ENCODE peak calls at places on chromosomes 16 and 17, in eight cellular contexts. One of them, this sample, is unnamed.

GRCh38 chr17:17025621-17026020 is 16.6 kb upstream of the MPRIP start:
- DNase-seq in body of pancreas: peak
- DNase-seq in GM23338: no peak
- DNase-seq in AG09309: no peak
- DNase-seq in tibial artery: no peak
- DNase-seq in AG04449: no peak
- DNase-seq in left ventricle myocardium inferior: no peak
- DNase-seq in AG04450: no peak
- DNase-seq in this sample: no peak

GRCh38 chr17:42891539-42892152 is 9.0 kb upstream of the G6PC1 start:
- DNase-seq in body of pancreas: peak
- DNase-seq in AG09309: no peak
- DNase-seq in AG04450: peak
- DNase-seq in left ventricle myocardium inferior: peak
- DNase-seq in AG04449: no peak
- DNase-seq in GM23338: peak
- DNase-seq in tibial artery: peak
- DNase-seq in this sample: no peak

GRCh38 chr16:1492923-1493745 is at the start of gene TELO2:
- DNase-seq in AG04449: peak
- DNase-seq in AG04450: peak
- DNase-seq in GM23338: peak
- DNase-seq in AG09309: peak
- DNase-seq in left ventricle myocardium inferior: peak
- DNase-seq in body of pancreas: peak
- DNase-seq in tibial artery: peak
- DNase-seq in this sample: peak

GRCh38 chr16:77172964-77173363 is 18.0 kb upstream of the MON1B start:
- DNase-seq in GM23338: no peak
- DNase-seq in AG04449: no peak
- DNase-seq in AG09309: no peak
- DNase-seq in body of pancreas: no peak
- DNase-seq in left ventricle myocardium inferior: no peak
- DNase-seq in tibial artery: no peak
- DNase-seq in AG04450: no peak
- DNase-seq in this sample: no peak

GRCh38 chr17:8048736-8049135 is 9.9 kb downstream of the ALOX15B start:
- DNase-seq in AG04449: no peak
- DNase-seq in AG09309: no peak
- DNase-seq in left ventricle myocardium inferior: no peak
- DNase-seq in AG04450: no peak
- DNase-seq in tibial artery: no peak
- DNase-seq in GM23338: no peak
- DNase-seq in body of pancreas: no peak
- DNase-seq in this sample: no peak

GRCh38 chr17:12634789-12635414 is 30.8 kb upstream of the MYOCD start:
- DNase-seq in AG09309: no peak
- DNase-seq in left ventricle myocardium inferior: no peak
- DNase-seq in AG04450: no peak
- DNase-seq in GM23338: no peak
- DNase-seq in body of pancreas: no peak
- DNase-seq in tibial artery: no peak
- DNase-seq in AG04449: no peak
- DNase-seq in this sample: no peak

GRCh38 chr17:57939797-57940196 is 15.4 kb downstream of the CUEDC1 start:
- DNase-seq in AG04450: no peak
- DNase-seq in GM23338: no peak
- DNase-seq in AG04449: no peak
- DNase-seq in tibial artery: no peak
- DNase-seq in left ventricle myocardium inferior: peak
- DNase-seq in body of pancreas: no peak
- DNase-seq in AG09309: no peak
- DNase-seq in this sample: peak

GRCh38 chr16:50153648-50154368 is 702 bp downstream of the TENT4B start:
- DNase-seq in AG04450: no peak
- DNase-seq in left ventricle myocardium inferior: peak
- DNase-seq in tibial artery: peak
- DNase-seq in AG04449: no peak
- DNase-seq in GM23338: peak
- DNase-seq in body of pancreas: peak
- DNase-seq in AG09309: no peak
- DNase-seq in this sample: no peak

GRCh38 chr17:44249501-44250246 is 18.3 kb downstream of the SLC4A1 start:
- DNase-seq in AG04449: no peak
- DNase-seq in tibial artery: no peak
- DNase-seq in left ventricle myocardium inferior: no peak
- DNase-seq in GM23338: no peak
- DNase-seq in body of pancreas: no peak
- DNase-seq in AG04450: no peak
- DNase-seq in AG09309: no peak
- DNase-seq in this sample: no peak

GRCh38 chr17:1043601-1044251 is 46.8 kb downstream of the TIMM22 start:
- DNase-seq in AG04450: no peak
- DNase-seq in GM23338: peak
- DNase-seq in AG04449: no peak
- DNase-seq in left ventricle myocardium inferior: peak
- DNase-seq in AG09309: no peak
- DNase-seq in tibial artery: peak
- DNase-seq in body of pancreas: no peak
- DNase-seq in this sample: no peak

GRCh38 chr17:47915667-47916242 is 19.7 kb downstream of the SP2 start:
- DNase-seq in left ventricle myocardium inferior: peak
- DNase-seq in AG04450: no peak
- DNase-seq in AG09309: no peak
- DNase-seq in body of pancreas: no peak
- DNase-seq in AG04449: no peak
- DNase-seq in tibial artery: no peak
- DNase-seq in GM23338: no peak
- DNase-seq in this sample: no peak

GRCh38 chr16:74607310-74607966 is 524 bp upstream of the GLG1 start:
- DNase-seq in AG04450: no peak
- DNase-seq in tibial artery: no peak
- DNase-seq in AG09309: no peak
- DNase-seq in AG04449: no peak
- DNase-seq in body of pancreas: no peak
- DNase-seq in GM23338: no peak
- DNase-seq in left ventricle myocardium inferior: no peak
- DNase-seq in this sample: no peak

GRCh38 chr17:67326440-67326839 is 39.9 kb downstream of the PSMD12 start:
- DNase-seq in AG04449: no peak
- DNase-seq in left ventricle myocardium inferior: no peak
- DNase-seq in GM23338: no peak
- DNase-seq in tibial artery: no peak
- DNase-seq in AG04450: no peak
- DNase-seq in body of pancreas: no peak
- DNase-seq in AG09309: no peak
- DNase-seq in this sample: no peak

GRCh38 chr17:9120471-9120870 is 99.2 kb downstream of the NTN1 start:
- DNase-seq in tibial artery: no peak
- DNase-seq in AG04450: no peak
- DNase-seq in left ventricle myocardium inferior: no peak
- DNase-seq in GM23338: peak
- DNase-seq in body of pancreas: no peak
- DNase-seq in AG09309: no peak
- DNase-seq in AG04449: no peak
- DNase-seq in this sample: no peak

GRCh38 chr17:64327201-64327930 is 63.3 kb downstream of the PECAM1 start:
- DNase-seq in left ventricle myocardium inferior: peak
- DNase-seq in AG04450: no peak
- DNase-seq in AG09309: peak
- DNase-seq in tibial artery: no peak
- DNase-seq in AG04449: no peak
- DNase-seq in body of pancreas: no peak
- DNase-seq in GM23338: no peak
- DNase-seq in this sample: peak

GRCh38 chr17:16486373-16487250 is 5.4 kb downstream of the LRRC75A start:
- DNase-seq in AG04449: no peak
- DNase-seq in left ventricle myocardium inferior: peak
- DNase-seq in GM23338: peak
- DNase-seq in tibial artery: peak
- DNase-seq in AG04450: no peak
- DNase-seq in AG09309: peak
- DNase-seq in body of pancreas: peak
- DNase-seq in this sample: peak

GRCh38 chr16:2841606-2842339 is 11.7 kb downstream of the ZG16B start:
- DNase-seq in AG04449: no peak
- DNase-seq in GM23338: no peak
- DNase-seq in tibial artery: peak
- DNase-seq in body of pancreas: no peak
- DNase-seq in AG09309: no peak
- DNase-seq in AG04450: no peak
- DNase-seq in left ventricle myocardium inferior: peak
- DNase-seq in this sample: no peak

GRCh38 chr16:29819506-29819905 is 756 bp upstream of the MVP start:
- DNase-seq in body of pancreas: peak
- DNase-seq in GM23338: no peak
- DNase-seq in AG04450: no peak
- DNase-seq in left ventricle myocardium inferior: no peak
- DNase-seq in AG04449: no peak
- DNase-seq in AG09309: no peak
- DNase-seq in tibial artery: no peak
- DNase-seq in this sample: no peak
- TF ChIP-seq CTCF in body of pancreas: peak
- TF ChIP-seq CTCF in GM23338: peak
- TF ChIP-seq CTCF in AG04450: no peak
- TF ChIP-seq CTCF in left ventricle myocardium inferior: no peak
- TF ChIP-seq CTCF in AG04449: no peak
- TF ChIP-seq CTCF in AG09309: peak
- TF ChIP-seq CTCF in tibial artery: no peak
- TF ChIP-seq CTCF in this sample: no peak

DNA sequence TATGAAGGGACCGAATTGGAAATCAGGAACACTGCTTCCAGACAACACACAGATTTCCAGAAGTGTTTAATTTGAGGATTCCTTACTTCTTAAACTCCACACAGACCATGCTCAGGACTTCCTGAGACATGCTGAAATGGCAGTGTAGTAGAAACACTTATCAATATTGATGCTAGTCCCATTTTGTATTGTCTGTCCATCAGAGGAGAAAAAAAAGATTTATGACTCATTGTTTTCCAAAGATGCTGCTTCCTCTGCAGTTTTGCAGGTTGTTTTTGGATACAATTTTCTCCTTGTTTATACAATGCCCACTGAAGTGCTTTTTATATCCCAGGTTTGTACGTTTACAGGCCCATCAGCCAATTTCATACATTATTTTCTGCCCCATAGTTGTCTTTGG is 68.3 kb upstream of the TANC2 start:
- DNase-seq in AG09309: no peak
- DNase-seq in AG04450: no peak
- DNase-seq in body of pancreas: no peak
- DNase-seq in GM23338: no peak
- DNase-seq in tibial artery: no peak
- DNase-seq in left ventricle myocardium inferior: no peak
- DNase-seq in AG04449: no peak
- DNase-seq in this sample: no peak
- H3K4me3 ChIP-seq in AG09309: no peak
- H3K4me3 ChIP-seq in AG04450: no peak
- H3K4me3 ChIP-seq in body of pancreas: no peak
- H3K4me3 ChIP-seq in GM23338: no peak
- H3K4me3 ChIP-seq in tibial artery: no peak
- H3K4me3 ChIP-seq in left ventricle myocardium inferior: no peak
- H3K4me3 ChIP-seq in AG04449: no peak
- H3K4me3 ChIP-seq in this sample: no peak

GRCh38 chr17:69947027-69947759 is 127.8 kb upstream of the KCNJ16 start:
- DNase-seq in AG09309: no peak
- DNase-seq in GM23338: no peak
- DNase-seq in left ventricle myocardium inferior: no peak
- DNase-seq in body of pancreas: no peak
- DNase-seq in AG04450: no peak
- DNase-seq in tibial artery: no peak
- DNase-seq in AG04449: no peak
- DNase-seq in this sample: no peak

GRCh38 chr17:69948406-69948805 is 126.6 kb upstream of the KCNJ16 start:
- DNase-seq in body of pancreas: no peak
- DNase-seq in AG04449: no peak
- DNase-seq in GM23338: no peak
- DNase-seq in tibial artery: no peak
- DNase-seq in AG09309: no peak
- DNase-seq in AG04450: no peak
- DNase-seq in left ventricle myocardium inferior: no peak
- DNase-seq in this sample: no peak

GRCh38 chr17:69954241-69954933 is 120.6 kb upstream of the KCNJ16 start:
- DNase-seq in body of pancreas: no peak
- DNase-seq in tibial artery: no peak
- DNase-seq in GM23338: no peak
- DNase-seq in left ventricle myocardium inferior: no peak
- DNase-seq in AG04450: no peak
- DNase-seq in AG04449: no peak
- DNase-seq in AG09309: no peak
- DNase-seq in this sample: no peak

GRCh38 chr17:69949931-69950330 is 125.1 kb upstream of the KCNJ16 start:
- DNase-seq in left ventricle myocardium inferior: no peak
- DNase-seq in GM23338: no peak
- DNase-seq in AG04449: no peak
- DNase-seq in body of pancreas: no peak
- DNase-seq in AG09309: peak
- DNase-seq in AG04450: no peak
- DNase-seq in tibial artery: no peak
- DNase-seq in this sample: no peak

GRCh38 chr17:69951058-69951457 is 124.0 kb upstream of the KCNJ16 start:
- DNase-seq in AG04449: no peak
- DNase-seq in tibial artery: no peak
- DNase-seq in body of pancreas: no peak
- DNase-seq in AG09309: no peak
- DNase-seq in AG04450: no peak
- DNase-seq in left ventricle myocardium inferior: no peak
- DNase-seq in GM23338: no peak
- DNase-seq in this sample: no peak
- TF ChIP-seq CTCF in AG04449: no peak
- TF ChIP-seq CTCF in tibial artery: no peak
- TF ChIP-seq CTCF in body of pancreas: no peak
- TF ChIP-seq CTCF in AG09309: no peak
- TF ChIP-seq CTCF in AG04450: no peak
- TF ChIP-seq CTCF in left ventricle myocardium inferior: no peak
- TF ChIP-seq CTCF in GM23338: no peak
- TF ChIP-seq CTCF in this sample: no peak

GRCh38 chr17:2778489-2778888 is 17.7 kb upstream of the RAP1GAP2 start:
- DNase-seq in AG09309: no peak
- DNase-seq in AG04449: no peak
- DNase-seq in left ventricle myocardium inferior: no peak
- DNase-seq in body of pancreas: no peak
- DNase-seq in GM23338: no peak
- DNase-seq in AG04450: no peak
- DNase-seq in tibial artery: no peak
- DNase-seq in this sample: no peak

GRCh38 chr17:2779545-2779944 is 16.7 kb upstream of the RAP1GAP2 start:
- DNase-seq in GM23338: no peak
- DNase-seq in AG09309: no peak
- DNase-seq in tibial artery: no peak
- DNase-seq in left ventricle myocardium inferior: no peak
- DNase-seq in body of pancreas: no peak
- DNase-seq in AG04449: no peak
- DNase-seq in AG04450: no peak
- DNase-seq in this sample: no peak

GRCh38 chr17:2777242-2777867 is 18.9 kb upstream of the RAP1GAP2 start:
- DNase-seq in body of pancreas: no peak
- DNase-seq in AG09309: no peak
- DNase-seq in tibial artery: no peak
- DNase-seq in GM23338: peak
- DNase-seq in AG04450: no peak
- DNase-seq in AG04449: no peak
- DNase-seq in left ventricle myocardium inferior: no peak
- DNase-seq in this sample: no peak

GRCh38 chr17:2780256-2780655 is 16.0 kb upstream of the RAP1GAP2 start:
- DNase-seq in GM23338: no peak
- DNase-seq in body of pancreas: no peak
- DNase-seq in tibial artery: no peak
- DNase-seq in left ventricle myocardium inferior: no peak
- DNase-seq in AG04449: no peak
- DNase-seq in AG04450: no peak
- DNase-seq in AG09309: no peak
- DNase-seq in this sample: no peak

GRCh38 chr17:2776589-2777241 is 19.5 kb upstream of the RAP1GAP2 start:
- DNase-seq in body of pancreas: no peak
- DNase-seq in AG09309: no peak
- DNase-seq in left ventricle myocardium inferior: no peak
- DNase-seq in AG04450: no peak
- DNase-seq in AG04449: no peak
- DNase-seq in GM23338: peak
- DNase-seq in tibial artery: no peak
- DNase-seq in this sample: no peak
- H3K4me3 ChIP-seq in body of pancreas: no peak
- H3K4me3 ChIP-seq in AG09309: no peak
- H3K4me3 ChIP-seq in left ventricle myocardium inferior: peak
- H3K4me3 ChIP-seq in AG04450: no peak
- H3K4me3 ChIP-seq in AG04449: no peak
- H3K4me3 ChIP-seq in GM23338: peak
- H3K4me3 ChIP-seq in tibial artery: no peak
- H3K4me3 ChIP-seq in this sample: no peak